ENCODE peak calls at places on chromosomes 6 and 20, in nine cellular contexts. M, E, A, R, U, C, T, K and P are unnamed samples.

GRCh38 chr6:160259585-160259984 is 964 bp upstream of the SLC22A2 start:
- DNase-seq in U (no peak), M (no peak), A (no peak), E (no peak), C (no peak), T (no peak), K (no peak), R (no peak), P (no peak)

GRCh38 chr6:4091926-4092325 is 13.0 kb upstream of the FAM217A start:
- DNase-seq in E (no peak), C (no peak), T (no peak), R (no peak), K (no peak), A (no peak), U (no peak), M (no peak), P (no peak)

GRCh38 chr6:102114402-102114801 is 720.9 kb downstream of the GRIK2 start:
- DNase-seq in K (peak; percentile 6), A (no peak), R (no peak), T (no peak), U (no peak), E (no peak), C (no peak), M (no peak), P (no peak)

GRCh38 chr6:24205020-24205492 is 79.0 kb downstream of the NRSN1 start:
- DNase-seq in U (peak; percentile 58), M (peak; percentile 14), K (peak; percentile 28), C (no peak), R (peak; percentile 53), T (no peak), E (peak; percentile 3), A (peak; percentile 0), P (peak; percentile 30)

GRCh38 chr6:141426400-141426980 is 706.2 kb upstream of the GJE1 start:
- DNase-seq in C (no peak), T (no peak), K (no peak), A (no peak), R (no peak), E (no peak), U (no peak), M (no peak), P (no peak)

GRCh38 chr20:39670987-39671386 is 708.8 kb downstream of the DHX35 start:
- DNase-seq in A (no peak), C (no peak), M (no peak), E (no peak), T (no peak), R (no peak), U (no peak), K (no peak), P (no peak)

GRCh38 chr20:62792182-62792939 is 3.9 kb upstream of the MRGBP start:
- DNase-seq in U (no peak), C (no peak), R (no peak), M (no peak), E (no peak), K (no peak), T (no peak), A (no peak), P (no peak)

GRCh38 chr20:35988910-35989463 is 20.6 kb downstream of the CNBD2 start:
- DNase-seq in R (peak; percentile 23), E (no peak), T (peak; percentile 50), M (no peak), K (no peak), U (no peak), C (no peak), A (no peak), P (no peak)

GRCh38 chr6:35218021-35218420 is 4.3 kb downstream of the SCUBE3 start:
- DNase-seq in M (peak; percentile 25), K (no peak), U (no peak), R (peak; percentile 43), C (no peak), T (no peak), A (no peak), E (no peak), P (no peak)

GRCh38 chr6:37432590-37432915 is 468 bp upstream of the CMTR1 start:
- DNase-seq in T (no peak), K (no peak), A (no peak), U (no peak), C (no peak), E (no peak), M (no peak), R (no peak), P (no peak)

GRCh38 chr20:46994341-46994740 is 99.7 kb downstream of the EYA2 start:
- DNase-seq in K (no peak), A (no peak), E (peak; percentile 44), T (no peak), U (no peak), M (no peak), R (no peak), C (no peak), P (no peak)

GRCh38 chr6:7058250-7058923 is 49.4 kb upstream of the RREB1 start:
- DNase-seq in A (peak; percentile 84), E (no peak), T (peak; percentile 68), R (peak; percentile 87), C (peak; percentile 47), U (no peak), M (peak; percentile 85), K (peak; percentile 97), P (no peak)

GRCh38 chr6:20540683-20541082 is 6.4 kb downstream of the CDKAL1 start:
- DNase-seq in U (no peak), T (no peak), M (no peak), R (no peak), K (no peak), E (no peak), A (no peak), C (peak; percentile 28), P (no peak)

GRCh38 chr6:138162104-138162946 is 586 bp downstream of the ARFGEF3 start:
- DNase-seq in T (no peak), K (no peak), E (no peak), M (no peak), C (no peak), R (no peak), A (no peak), U (no peak), P (no peak)
- H3K4me3 ChIP-seq in T (peak overlapping the region; percentile 80), K (peak overlapping the region; percentile 73), E (peak overlapping the region; percentile 32), M (peak overlapping the region; percentile 41), C (no peak overlapping the region), R (peak overlapping the region; percentile 46), A (peak overlapping the region; percentile 56), U (peak overlapping the region; percentile 87), P (peak overlapping the region; percentile 39)

GRCh38 chr6:34035704-34036356 is 110.1 kb downstream of the GRM4 start:
- DNase-seq in E (no peak), M (no peak), A (no peak), K (no peak), U (no peak), T (no peak), R (no peak), C (no peak), P (no peak)
- H3K4me3 ChIP-seq in E (no peak overlapping the region), M (no peak overlapping the region), A (no peak overlapping the region), K (no peak overlapping the region), U (no peak overlapping the region), T (no peak overlapping the region), R (no peak overlapping the region), C (no peak overlapping the region), P (no peak overlapping the region)

DNA sequence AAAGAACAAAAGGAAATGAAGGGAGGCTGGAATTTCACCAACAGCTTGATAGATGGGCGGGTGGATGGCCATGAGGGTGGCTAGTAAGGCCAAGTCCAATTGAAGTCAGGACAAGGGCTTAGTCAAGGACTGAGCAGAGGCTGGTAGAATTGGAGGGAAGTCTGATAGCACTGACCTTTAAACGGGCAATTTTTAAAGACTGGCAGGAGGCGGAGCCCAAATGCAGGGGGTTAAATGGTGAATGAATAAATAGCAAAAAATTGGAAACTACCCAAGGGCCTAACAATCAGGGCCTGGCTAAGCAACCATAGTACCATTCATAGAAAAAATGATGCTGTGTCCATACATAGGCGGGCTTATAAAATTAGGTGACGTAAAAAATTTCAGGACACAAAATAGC is 43.0 kb upstream of the TAF8 start:
- DNase-seq in R (no peak), C (peak; percentile 83), U (no peak), A (no peak), E (no peak), T (no peak), M (no peak), K (no peak), P (no peak)
- H3K4me3 ChIP-seq in R (no peak overlapping the region), C (no peak overlapping the region), U (no peak overlapping the region), A (no peak overlapping the region), E (no peak overlapping the region), T (no peak overlapping the region), M (no peak overlapping the region), K (no peak overlapping the region), P (no peak overlapping the region)

GRCh38 chr20:58670097-58670496 is 19.0 kb downstream of the STX16 start:
- DNase-seq in C (no peak), M (no peak), K (no peak), R (no peak), E (no peak), U (no peak), A (no peak), T (no peak), P (no peak)

GRCh38 chr20:58667975-58668374 is 16.9 kb downstream of the STX16 start:
- DNase-seq in T (no peak), R (no peak), E (no peak), C (no peak), K (no peak), A (no peak), U (no peak), M (no peak), P (no peak)

GRCh38 chr20:58670659-58671058 is 19.6 kb downstream of the STX16 start:
- DNase-seq in A (no peak), M (no peak), C (no peak), R (no peak), K (no peak), T (no peak), U (no peak), E (no peak), P (no peak)

GRCh38 chr20:58668901-58669286 is 17.8 kb downstream of the STX16 start:
- DNase-seq in E (no peak), U (no peak), A (no peak), M (no peak), R (no peak), C (no peak), K (no peak), T (no peak), P (no peak)

GRCh38 chr20:58669287-58670006 is 18.4 kb downstream of the STX16 start:
- DNase-seq in A (no peak), M (no peak), K (no peak), E (no peak), T (no peak), U (no peak), C (no peak), R (no peak), P (no peak)
- H3K4me3 ChIP-seq in A (no peak overlapping the region), M (no peak overlapping the region), K (no peak overlapping the region), E (no peak overlapping the region), T (no peak overlapping the region), U (no peak overlapping the region), C (no peak overlapping the region), R (no peak overlapping the region), P (no peak overlapping the region)

DNA sequence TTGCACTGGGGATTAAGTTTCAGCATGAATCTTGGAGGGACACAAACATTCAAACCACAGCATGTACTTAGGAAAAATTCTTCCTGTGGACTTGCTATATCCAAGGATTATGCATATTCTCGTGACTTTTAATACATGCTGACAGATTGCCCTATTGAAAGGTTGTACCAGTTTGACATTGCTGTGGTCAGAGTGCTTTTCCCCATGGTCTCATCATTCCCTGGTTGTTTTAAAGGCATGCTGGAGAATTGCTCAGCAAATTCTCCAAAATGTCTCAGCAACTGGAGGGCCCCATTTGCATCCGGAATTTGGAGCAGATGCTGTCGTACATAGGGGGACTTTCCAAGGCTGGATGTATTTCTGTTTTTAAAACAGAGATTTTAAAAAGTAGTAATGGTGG is 7.4 kb downstream of the HECA start:
- DNase-seq in M (no peak), C (no peak), K (no peak), E (no peak), A (no peak), T (peak; percentile 69), U (no peak), R (no peak), P (no peak)
- H3K4me3 ChIP-seq in M (no peak overlapping the region), C (no peak overlapping the region), K (no peak overlapping the region), E (no peak overlapping the region), A (no peak overlapping the region), T (no peak overlapping the region), U (no peak overlapping the region), R (no peak overlapping the region), P (no peak overlapping the region)